ENCODE peak calls at places on chromosomes 2 and 18, in five cellular contexts. N, O, U, T and Y are unnamed samples.

GRCh38 chr2:6982934-6983589 is 65.8 kb downstream of the RNF144A start:
- ATAC-seq in U (no peak), N (no peak), O (no peak), T (no peak), Y (no peak)

GRCh38 chr2:229642371-229642770 is 72.0 kb downstream of the DNER start:
- ATAC-seq in O (no peak), T (no peak), N (no peak), U (no peak), Y (no peak)

GRCh38 chr18:59690216-59691045 is 6.8 kb downstream of the CCBE1 start:
- ATAC-seq in N (no peak), T (no peak), O (no peak), U (no peak), Y (no peak)

GRCh38 chr18:72601481-72601880 is 57.3 kb upstream of the CBLN2 start:
- ATAC-seq in O (no peak), N (no peak), T (no peak), U (peak), Y (no peak)

GRCh38 chr2:26786207-26787023 is 559 bp downstream of the CENPA start:
- ATAC-seq in U (no peak), O (peak), T (peak), N (peak), Y (peak)

GRCh38 chr2:188278388-188279092 is 13.1 kb upstream of the GULP1 start:
- ATAC-seq in O (no peak), T (no peak), N (no peak), U (no peak), Y (no peak)

GRCh38 chr2:231394201-231395141 is 1.0 kb upstream of the B3GNT7 start:
- ATAC-seq in T (peak), U (peak), O (peak), N (peak), Y (peak)

GRCh38 chr2:105557515-105557914 is 158.7 kb upstream of the FHL2 start:
- ATAC-seq in T (no peak), U (no peak), N (no peak), O (no peak), Y (no peak)

GRCh38 chr18:27181726-27182125 is 3.4 kb downstream of the CHST9 start:
- ATAC-seq in N (no peak), U (no peak), O (no peak), T (no peak), Y (no peak)

GRCh38 chr2:207662203-207662602 is 37.0 kb upstream of the METTL21A start:
- ATAC-seq in N (no peak), O (no peak), U (no peak), T (peak), Y (no peak)

GRCh38 chr2:40341198-40341597 is 110.7 kb downstream of the SLC8A1 start:
- ATAC-seq in T (no peak), N (no peak), O (no peak), U (no peak), Y (no peak)

GRCh38 chr2:159961005-159961404 is 101.4 kb downstream of the PLA2R1 start:
- ATAC-seq in N (no peak), O (no peak), T (no peak), U (no peak), Y (no peak)

GRCh38 chr2:113084249-113085000 is 16.7 kb downstream of the IL1F10 start:
- ATAC-seq in T (peak), N (peak), O (no peak), U (no peak), Y (no peak)

GRCh38 chr2:223859070-223859469 is 21.7 kb upstream of the AP1S3 start:
- ATAC-seq in U (no peak), T (no peak), O (no peak), N (no peak), Y (no peak)

GRCh38 chr2:121790276-121790956 is 35.0 kb downstream of the TSN start:
- ATAC-seq in O (peak), N (peak), U (peak), T (peak), Y (no peak)

GRCh38 chr2:109054865-109055264 is 65.8 kb upstream of the EDAR start:
- ATAC-seq in T (peak), O (no peak), N (no peak), U (no peak), Y (no peak)

GRCh38 chr2:218471982-218472381 is 53.1 kb downstream of the VIL1 start:
- ATAC-seq in T (no peak), O (no peak), N (no peak), U (no peak), Y (peak)

GRCh38 chr2:69601179-69601612 is 42.3 kb downstream of the AAK1 start:
- ATAC-seq in N (peak), T (no peak), O (peak), U (no peak), Y (no peak)

GRCh38 chr18:49608892-49609291 is 47.0 kb downstream of the LIPG start:
- ATAC-seq in O (no peak), U (no peak), T (no peak), N (no peak), Y (no peak)

GRCh38 chr2:113283704-113284284 is 5.1 kb upstream of the PAX8 start:
- ATAC-seq in T (no peak), N (peak), O (peak), U (peak), Y (peak)

GRCh38 chr18:34866310-34866709 is 156.2 kb downstream of the DTNA start:
- ATAC-seq in N (no peak), T (peak), U (no peak), O (no peak), Y (no peak)

GRCh38 chr2:8663997-8664396 is 17.9 kb upstream of the ID2 start:
- ATAC-seq in O (no peak), N (no peak), U (no peak), T (peak), Y (no peak)

GRCh38 chr18:12476955-12477354 is 69.2 kb downstream of the PRELID3A start:
- ATAC-seq in U (no peak), O (no peak), T (no peak), N (peak), Y (no peak)

DNA sequence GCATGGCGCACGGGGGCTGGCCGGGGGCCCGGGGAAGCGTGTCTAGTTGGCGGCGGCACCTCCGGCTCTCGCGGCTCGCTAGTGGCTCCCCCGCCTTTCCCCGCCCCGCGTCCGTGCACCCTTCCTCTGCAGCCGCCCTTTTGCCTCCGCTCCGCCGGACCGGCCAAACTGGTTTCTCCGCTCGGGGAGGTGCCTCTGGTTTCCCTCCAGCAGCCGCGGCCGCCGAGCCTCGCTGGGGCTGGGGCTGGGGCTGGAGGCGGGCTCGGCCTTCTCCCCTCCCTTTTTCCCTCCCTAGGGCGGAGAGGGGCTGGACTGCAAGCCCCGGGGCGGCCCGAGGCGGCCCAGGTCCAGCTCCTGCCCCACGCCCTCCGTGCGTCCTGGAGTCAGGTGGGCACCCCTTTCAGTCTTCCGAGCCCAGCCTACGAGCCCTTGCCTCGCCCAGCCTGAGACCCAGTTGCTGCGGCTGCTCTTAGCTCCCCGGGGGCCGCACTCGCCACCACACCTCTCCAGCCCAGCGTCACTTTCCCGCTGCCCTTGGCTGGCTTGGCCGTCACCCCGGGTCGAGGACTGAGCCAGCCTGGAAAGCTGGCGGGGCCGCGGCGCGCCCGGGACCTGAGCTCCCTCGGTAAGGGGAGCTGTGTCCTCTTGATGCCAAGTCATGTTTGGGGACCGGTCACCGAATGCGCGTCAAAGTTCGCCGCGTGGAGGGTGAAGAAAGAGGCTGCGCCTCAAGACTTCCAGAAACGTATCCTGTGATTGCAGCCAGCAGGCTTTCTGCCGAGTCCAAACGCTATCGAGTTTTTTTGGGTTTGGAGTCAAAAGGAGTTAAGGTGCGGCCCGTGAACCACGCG is at the start of gene ATP8B1:
- ATAC-seq in N (peak), U (peak), T (peak), O (peak), Y (peak)
- TF ChIP-seq POLR2AphosphoS5 in N (no peak), U (peak), T (no peak), O (no peak), Y (peak)

DNA sequence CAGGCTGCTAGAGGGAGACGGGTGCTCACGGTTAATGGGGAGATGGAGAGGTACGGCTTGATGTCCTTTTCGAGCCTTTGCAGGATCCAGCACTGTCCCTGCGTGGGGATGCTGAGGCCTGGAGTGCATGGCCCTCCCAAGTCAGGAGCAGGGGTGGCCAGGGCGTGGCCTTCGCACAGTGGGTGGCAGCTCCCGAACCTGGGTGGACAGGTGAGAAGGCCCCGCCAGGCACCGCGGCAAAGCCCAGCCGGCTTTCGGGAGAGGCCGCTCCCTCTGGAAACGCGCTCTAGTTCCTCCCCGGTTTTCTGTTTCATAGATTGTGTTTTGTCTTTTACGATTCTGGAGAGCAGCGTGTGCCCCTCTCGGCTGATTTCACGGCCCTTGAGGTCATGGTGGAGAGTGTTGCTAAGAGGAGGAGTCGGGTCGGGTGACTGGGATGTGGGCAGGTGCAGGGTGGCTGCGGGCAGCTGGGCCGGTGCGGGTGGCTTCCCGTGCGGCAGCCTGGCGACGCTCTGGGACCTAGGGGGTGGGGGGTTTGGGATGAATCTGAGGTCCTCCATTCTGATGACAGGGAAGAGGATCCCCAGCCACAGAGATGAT is 39.4 kb downstream of the CTDP1 start:
- ATAC-seq in T (no peak), N (no peak), O (no peak), U (no peak), Y (no peak)
- TF ChIP-seq CTCF in T (no peak), N (no peak), O (no peak), U (no peak), Y (no peak)

GRCh38 chr2:239308696-239309397 is 92.0 kb downstream of the HDAC4 start:
- ATAC-seq in T (no peak), U (no peak), O (no peak), N (no peak), Y (peak)
- TF ChIP-seq EP300 in T (no peak), U (no peak), O (no peak), N (no peak), Y (no peak)

DNA sequence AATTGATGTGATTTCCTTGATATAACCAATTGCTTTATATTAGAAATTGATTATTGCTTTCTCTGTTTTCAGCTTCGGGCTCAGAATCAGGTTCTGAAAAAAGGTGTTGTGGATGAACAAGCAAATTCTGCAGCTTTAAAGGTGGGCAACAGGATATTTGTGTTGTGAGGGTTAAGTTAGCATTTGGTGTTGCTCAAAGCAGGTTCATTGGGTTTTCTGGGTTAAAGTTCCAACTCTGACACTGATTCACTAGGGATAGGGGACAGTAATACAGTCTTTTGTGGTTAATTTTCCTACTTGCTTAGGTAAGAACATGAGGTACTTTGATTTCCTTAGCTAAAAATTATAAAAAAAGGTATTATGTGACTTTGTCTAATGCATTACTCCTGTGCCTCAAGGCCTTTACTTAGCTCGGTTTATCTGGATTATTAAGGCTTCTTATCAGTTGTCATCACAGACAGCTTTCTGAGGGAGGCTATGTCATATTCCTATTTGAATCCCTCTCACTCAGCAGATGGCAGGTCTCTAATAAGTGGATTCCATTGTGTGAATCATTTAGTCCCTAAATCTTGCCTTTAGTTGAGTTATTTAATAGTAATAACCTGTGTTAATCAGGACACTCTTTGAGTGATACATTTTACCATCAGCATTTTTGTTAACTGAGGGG is 78.9 kb upstream of the STON1 start:
- ATAC-seq in N (no peak), O (peak), U (no peak), T (no peak), Y (no peak)
- TF ChIP-seq POLR2AphosphoS5 in N (no peak), O (no peak), U (no peak), T (no peak), Y (no peak)

DNA sequence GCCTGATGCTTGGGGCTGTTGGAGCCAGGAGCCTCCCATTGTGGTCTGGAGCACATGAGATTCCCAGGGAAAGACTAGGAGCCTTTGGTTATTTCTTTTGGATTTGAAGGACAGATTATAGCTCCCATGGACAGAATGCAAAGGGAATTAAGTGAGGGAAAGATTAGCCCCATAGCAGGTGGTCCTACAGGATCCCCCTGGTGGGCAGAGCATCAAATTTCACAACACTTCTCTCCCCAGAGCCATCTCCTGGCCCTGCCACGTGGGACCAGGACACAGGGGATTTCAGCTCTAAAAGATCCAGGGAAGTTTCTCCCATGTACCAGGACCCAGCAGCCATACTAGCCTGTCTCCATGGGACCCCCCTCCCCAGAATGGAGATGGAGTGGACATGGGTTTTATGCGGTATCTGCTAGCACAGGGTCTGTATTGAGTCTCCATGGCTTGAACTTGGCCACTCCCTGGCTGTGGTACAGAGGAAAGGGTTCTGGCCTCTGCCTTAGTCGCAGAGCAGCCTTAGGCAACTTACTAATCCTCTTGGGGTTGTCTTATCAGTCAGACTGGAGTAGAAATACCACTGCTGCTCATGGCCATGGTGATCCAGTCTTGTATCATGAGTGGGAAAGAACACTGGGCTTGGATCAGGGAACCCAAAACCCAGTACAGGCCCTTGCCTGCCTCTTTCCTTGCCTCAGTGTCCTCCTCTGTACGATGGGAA is 6.8 kb upstream of the PLB1 start:
- ATAC-seq in T (no peak), O (no peak), N (no peak), U (no peak), Y (no peak)
- TF ChIP-seq CTCF in T (no peak), O (no peak), N (no peak), U (no peak), Y (no peak)

DNA sequence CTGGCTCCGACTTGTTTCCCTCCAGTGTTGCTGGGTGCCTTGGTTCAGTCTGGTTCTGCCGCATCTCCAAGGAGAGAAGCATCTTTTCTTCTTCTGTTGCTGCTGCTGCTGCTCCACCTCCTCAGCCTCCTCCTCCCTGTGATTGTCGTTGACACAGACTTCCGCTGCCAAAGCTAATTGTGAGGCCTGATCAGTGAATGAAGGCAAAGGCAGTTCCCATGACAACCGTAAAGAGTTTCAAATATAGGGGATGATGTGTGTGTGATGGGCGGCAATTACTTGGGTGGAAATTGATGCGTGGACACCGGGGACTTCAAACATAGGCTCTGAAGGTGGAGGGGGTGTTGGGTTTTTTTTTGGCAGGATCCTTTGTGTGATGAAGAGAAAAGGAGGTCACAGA is 13.7 kb downstream of the TET3 start:
- ATAC-seq in O (no peak), U (no peak), N (no peak), T (no peak), Y (no peak)
- TF ChIP-seq EP300 in O (no peak), U (no peak), N (no peak), T (no peak), Y (no peak)

GRCh38 chr2:150917956-150918713 is 343.5 kb downstream of the RBM43 start:
- ATAC-seq in O (no peak), T (no peak), U (no peak), N (no peak), Y (no peak)
- TF ChIP-seq POLR2AphosphoS5 in O (no peak), T (no peak), U (no peak), N (no peak), Y (no peak)